ENCODE peak calls at places on chromosomes 13 and 19, in four cellular contexts. Y, I, Z and L are unnamed samples.

GRCh38 chr13:73421310-73421912 is 362.6 kb downstream of the KLF5 start:
- DNase-seq in Z (no peak), Y (no peak), I (no peak), L (no peak)

GRCh38 chr13:49292742-49293498 is 45.2 kb downstream of the CDADC1 start:
- DNase-seq in Z (peak; percentile 82), Y (no peak), I (no peak), L (no peak)

GRCh38 chr19:33503791-33504444 is 17.7 kb downstream of the PEPD start:
- DNase-seq in I (no peak), Y (no peak), Z (no peak), L (no peak)

GRCh38 chr13:113273856-113274590 is 23.0 kb upstream of the LAMP1 start:
- DNase-seq in Y (no peak), Z (no peak), I (no peak), L (no peak)

GRCh38 chr13:42968906-42969305 is 23.1 kb downstream of the EPSTI1 start:
- DNase-seq in I (no peak), Y (no peak), Z (no peak), L (no peak)

GRCh38 chr13:77492982-77493381 is 42.5 kb upstream of the SCEL start:
- DNase-seq in Z (no peak), Y (no peak), I (no peak), L (peak; percentile 41)

GRCh38 chr19:18972851-18973250 is 31.8 kb upstream of the HOMER3 start:
- DNase-seq in I (no peak), Y (no peak), Z (no peak), L (no peak)

GRCh38 chr13:52780092-52780491 is 40.5 kb upstream of the CNMD start:
- DNase-seq in Y (no peak), I (no peak), Z (no peak), L (no peak)

GRCh38 chr13:105406551-105406950 is 1128.9 kb downstream of the EFNB2 start:
- DNase-seq in Y (no peak), I (no peak), Z (no peak), L (no peak)

GRCh38 chr13:30985637-30986205 is 53.3 kb downstream of the TEX26 start:
- DNase-seq in Y (no peak), Z (no peak), I (no peak), L (peak; percentile 47)

GRCh38 chr13:75365724-75366173 is 116.2 kb downstream of the TBC1D4 start:
- DNase-seq in Y (no peak), Z (no peak), I (peak; percentile 11), L (no peak)